ENCODE peak calls at places on chromosome 7, in five cellular contexts. One of them, this sample, is unnamed.

GRCh38 chr7:124403112-124403511 is 362.5 kb downstream of the GPR37 start:
- DNase-seq in K562: no peak
- DNase-seq in HCT116: no peak
- DNase-seq in HepG2: no peak
- DNase-seq in SK-N-SH: no peak
- DNase-seq in this sample: no peak

GRCh38 chr7:85290252-85290651 is 103.4 kb upstream of the SEMA3D start:
- DNase-seq in K562: no peak
- DNase-seq in HCT116: no peak
- DNase-seq in HepG2: no peak
- DNase-seq in SK-N-SH: no peak
- DNase-seq in this sample: no peak

GRCh38 chr7:44286182-44286617 is 39.2 kb downstream of the CAMK2B start:
- DNase-seq in K562: no peak
- DNase-seq in HCT116: no peak
- DNase-seq in HepG2: no peak
- DNase-seq in SK-N-SH: peak; percentile 49
- DNase-seq in this sample: no peak

GRCh38 chr7:132403465-132404110 is 172.7 kb downstream of the PLXNA4 start:
- DNase-seq in K562: no peak
- DNase-seq in HCT116: no peak
- DNase-seq in HepG2: no peak
- DNase-seq in SK-N-SH: no peak
- DNase-seq in this sample: no peak

GRCh38 chr7:2873686-2874551 is 29.8 kb upstream of the GNA12 start:
- DNase-seq in K562: peak; percentile 78
- DNase-seq in HCT116: peak; percentile 81
- DNase-seq in HepG2: no peak
- DNase-seq in SK-N-SH: peak; percentile 43
- DNase-seq in this sample: peak; percentile 57

GRCh38 chr7:134362587-134363483 is 46.1 kb upstream of the SLC35B4 start:
- DNase-seq in K562: no peak
- DNase-seq in HCT116: no peak
- DNase-seq in HepG2: no peak
- DNase-seq in SK-N-SH: no peak
- DNase-seq in this sample: no peak

GRCh38 chr7:32890553-32891045 is 961 bp downstream of the KBTBD2 start:
- DNase-seq in K562: no peak
- DNase-seq in HCT116: peak; percentile 31
- DNase-seq in HepG2: peak; percentile 44
- DNase-seq in SK-N-SH: peak; percentile 47
- DNase-seq in this sample: no peak

GRCh38 chr7:140062528-140063299 is at the start of gene PARP12:
- DNase-seq in K562: peak; percentile 96
- DNase-seq in HCT116: no peak
- DNase-seq in HepG2: peak; percentile 59
- DNase-seq in SK-N-SH: peak; percentile 93
- DNase-seq in this sample: peak; percentile 41

GRCh38 chr7:3730271-3730670 is 429.2 kb downstream of the SDK1 start:
- DNase-seq in K562: no peak
- DNase-seq in HCT116: no peak
- DNase-seq in HepG2: no peak
- DNase-seq in SK-N-SH: no peak
- DNase-seq in this sample: no peak

GRCh38 chr7:144834516-144835165 is 1.2 kb downstream of the TPK1 start:
- DNase-seq in K562: peak; percentile 24
- DNase-seq in HCT116: no peak
- DNase-seq in HepG2: no peak
- DNase-seq in SK-N-SH: peak; percentile 39
- DNase-seq in this sample: no peak

GRCh38 chr7:139741239-139741638 is 36.6 kb downstream of the HIPK2 start:
- DNase-seq in K562: no peak
- DNase-seq in HCT116: no peak
- DNase-seq in HepG2: no peak
- DNase-seq in SK-N-SH: no peak
- DNase-seq in this sample: no peak

GRCh38 chr7:155208681-155209477 is 88.8 kb upstream of the INSIG1 start:
- DNase-seq in K562: no peak
- DNase-seq in HCT116: peak; percentile 35
- DNase-seq in HepG2: no peak
- DNase-seq in SK-N-SH: no peak
- DNase-seq in this sample: no peak

GRCh38 chr7:132203021-132203420 is 373.2 kb downstream of the PLXNA4 start:
- DNase-seq in K562: no peak
- DNase-seq in HCT116: no peak
- DNase-seq in HepG2: no peak
- DNase-seq in SK-N-SH: no peak
- DNase-seq in this sample: no peak

GRCh38 chr7:156566812-156567549 is 73.6 kb upstream of the RNF32 start:
- DNase-seq in K562: no peak
- DNase-seq in HCT116: no peak
- DNase-seq in HepG2: no peak
- DNase-seq in SK-N-SH: no peak
- DNase-seq in this sample: no peak

GRCh38 chr7:151206914-151207313 is 3.4 kb downstream of the H2BK1 start:
- DNase-seq in K562: no peak
- DNase-seq in HCT116: no peak
- DNase-seq in HepG2: no peak
- DNase-seq in SK-N-SH: no peak
- DNase-seq in this sample: no peak

GRCh38 chr7:30971440-30971839 is 7.7 kb downstream of the GHRHR start:
- DNase-seq in K562: no peak
- DNase-seq in HCT116: no peak
- DNase-seq in HepG2: no peak
- DNase-seq in SK-N-SH: peak; percentile 12
- DNase-seq in this sample: no peak

GRCh38 chr7:2484868-2485267 is 8.7 kb upstream of the GRIFIN start:
- DNase-seq in K562: no peak
- DNase-seq in HCT116: no peak
- DNase-seq in HepG2: no peak
- DNase-seq in SK-N-SH: no peak
- DNase-seq in this sample: no peak

GRCh38 chr7:106485031-106485551 is 175.9 kb downstream of the CCDC71L start:
- DNase-seq in K562: no peak
- DNase-seq in HCT116: no peak
- DNase-seq in HepG2: no peak
- DNase-seq in SK-N-SH: no peak
- DNase-seq in this sample: no peak

GRCh38 chr7:155469311-155470185 is 11.6 kb downstream of the EN2 start:
- DNase-seq in K562: no peak
- DNase-seq in HCT116: no peak
- DNase-seq in HepG2: no peak
- DNase-seq in SK-N-SH: peak; percentile 25
- DNase-seq in this sample: no peak

GRCh38 chr7:116588641-116589594 is 64.1 kb downstream of the CAV1 start:
- DNase-seq in K562: peak; percentile 63
- DNase-seq in HCT116: peak; percentile 44
- DNase-seq in HepG2: peak; percentile 40
- DNase-seq in SK-N-SH: peak; percentile 21
- DNase-seq in this sample: peak; percentile 2

GRCh38 chr7:138245682-138246081 is 169.4 kb downstream of the AKR1D1 start:
- DNase-seq in K562: no peak
- DNase-seq in HCT116: no peak
- DNase-seq in HepG2: peak; percentile 97
- DNase-seq in SK-N-SH: no peak
- DNase-seq in this sample: no peak

GRCh38 chr7:51027256-51028127 is 244.8 kb upstream of the GRB10 start:
- DNase-seq in K562: no peak
- DNase-seq in HCT116: no peak
- DNase-seq in HepG2: no peak
- DNase-seq in SK-N-SH: no peak
- DNase-seq in this sample: no peak

GRCh38 chr7:38310601-38311057 is 37.2 kb upstream of the TARP start:
- DNase-seq in K562: no peak
- DNase-seq in HCT116: no peak
- DNase-seq in HepG2: no peak
- DNase-seq in SK-N-SH: peak; percentile 76
- DNase-seq in this sample: no peak

GRCh38 chr7:104908636-104909035 is 105.4 kb upstream of the KMT2E start:
- DNase-seq in K562: no peak
- DNase-seq in HCT116: no peak
- DNase-seq in HepG2: no peak
- DNase-seq in SK-N-SH: no peak
- DNase-seq in this sample: no peak

GRCh38 chr7:84712326-84712725 is 474.5 kb downstream of the SEMA3D start:
- DNase-seq in K562: no peak
- DNase-seq in HCT116: no peak
- DNase-seq in HepG2: no peak
- DNase-seq in SK-N-SH: no peak
- DNase-seq in this sample: no peak

GRCh38 chr7:42084263-42084662 is 152.7 kb downstream of the GLI3 start:
- DNase-seq in K562: no peak
- DNase-seq in HCT116: no peak
- DNase-seq in HepG2: no peak
- DNase-seq in SK-N-SH: no peak
- DNase-seq in this sample: no peak

GRCh38 chr7:158506626-158507025 is 81.0 kb downstream of the PTPRN2 start:
- DNase-seq in K562: no peak
- DNase-seq in HCT116: no peak
- DNase-seq in HepG2: no peak
- DNase-seq in SK-N-SH: no peak
- DNase-seq in this sample: no peak

GRCh38 chr7:40057292-40057691 is 77.1 kb downstream of the MPLKIP start:
- DNase-seq in K562: no peak
- DNase-seq in HCT116: no peak
- DNase-seq in HepG2: no peak
- DNase-seq in SK-N-SH: no peak
- DNase-seq in this sample: no peak

GRCh38 chr7:148540041-148540738 is 50.4 kb upstream of the C7orf33 start:
- DNase-seq in K562: no peak
- DNase-seq in HCT116: peak; percentile 4
- DNase-seq in HepG2: no peak
- DNase-seq in SK-N-SH: peak; percentile 16
- DNase-seq in this sample: peak; percentile 42

GRCh38 chr7:111082351-111082750 is 8.6 kb upstream of the LRRN3 start:
- DNase-seq in K562: no peak
- DNase-seq in HCT116: no peak
- DNase-seq in HepG2: no peak
- DNase-seq in SK-N-SH: no peak
- DNase-seq in this sample: no peak

GRCh38 chr7:92178928-92179373 is at the start of gene LRRD1:
- DNase-seq in K562: peak; percentile 66
- DNase-seq in HCT116: peak; percentile 71
- DNase-seq in HepG2: peak; percentile 83
- DNase-seq in SK-N-SH: peak; percentile 95
- DNase-seq in this sample: no peak

GRCh38 chr7:35467456-35467978 is 213.6 kb upstream of the TBX20 start:
- DNase-seq in K562: no peak
- DNase-seq in HCT116: peak; percentile 4
- DNase-seq in HepG2: no peak
- DNase-seq in SK-N-SH: no peak
- DNase-seq in this sample: no peak

GRCh38 chr7:116097365-116098009 is 66.9 kb upstream of the TFEC start:
- DNase-seq in K562: peak; percentile 20
- DNase-seq in HCT116: peak; percentile 75
- DNase-seq in HepG2: peak; percentile 57
- DNase-seq in SK-N-SH: no peak
- DNase-seq in this sample: no peak

GRCh38 chr7:132446265-132446664 is 130.0 kb downstream of the PLXNA4 start:
- DNase-seq in K562: no peak
- DNase-seq in HCT116: no peak
- DNase-seq in HepG2: no peak
- DNase-seq in SK-N-SH: no peak
- DNase-seq in this sample: no peak

GRCh38 chr7:5218564-5219360 is 28.7 kb downstream of the WIPI2 start:
- DNase-seq in K562: no peak
- DNase-seq in HCT116: no peak
- DNase-seq in HepG2: no peak
- DNase-seq in SK-N-SH: no peak
- DNase-seq in this sample: no peak

GRCh38 chr7:136677456-136678365 is 190.7 kb upstream of the CHRM2 start:
- DNase-seq in K562: no peak
- DNase-seq in HCT116: no peak
- DNase-seq in HepG2: no peak
- DNase-seq in SK-N-SH: no peak
- DNase-seq in this sample: no peak

GRCh38 chr7:24378871-24379608 is 95.0 kb downstream of the NPY start:
- DNase-seq in K562: no peak
- DNase-seq in HCT116: peak; percentile 41
- DNase-seq in HepG2: no peak
- DNase-seq in SK-N-SH: no peak
- DNase-seq in this sample: peak; percentile 80

GRCh38 chr7:19707240-19707639 is 1.6 kb downstream of the POLR1F start:
- DNase-seq in K562: peak; percentile 24
- DNase-seq in HCT116: no peak
- DNase-seq in HepG2: peak; percentile 27
- DNase-seq in SK-N-SH: no peak
- DNase-seq in this sample: no peak
- TF ChIP-seq JUND in K562: no peak
- TF ChIP-seq JUND in HCT116: no peak
- TF ChIP-seq JUND in HepG2: no peak
- TF ChIP-seq JUND in SK-N-SH: no peak
- TF ChIP-seq JUND in this sample: no peak

GRCh38 chr7:102066476-102066875 is 220.2 kb upstream of the SH2B2 start:
- DNase-seq in K562: no peak
- DNase-seq in HCT116: no peak
- DNase-seq in HepG2: no peak
- DNase-seq in SK-N-SH: no peak
- DNase-seq in this sample: no peak
- TF ChIP-seq JUND in K562: no peak
- TF ChIP-seq JUND in HCT116: no peak
- TF ChIP-seq JUND in HepG2: no peak
- TF ChIP-seq JUND in SK-N-SH: no peak
- TF ChIP-seq JUND in this sample: no peak

DNA sequence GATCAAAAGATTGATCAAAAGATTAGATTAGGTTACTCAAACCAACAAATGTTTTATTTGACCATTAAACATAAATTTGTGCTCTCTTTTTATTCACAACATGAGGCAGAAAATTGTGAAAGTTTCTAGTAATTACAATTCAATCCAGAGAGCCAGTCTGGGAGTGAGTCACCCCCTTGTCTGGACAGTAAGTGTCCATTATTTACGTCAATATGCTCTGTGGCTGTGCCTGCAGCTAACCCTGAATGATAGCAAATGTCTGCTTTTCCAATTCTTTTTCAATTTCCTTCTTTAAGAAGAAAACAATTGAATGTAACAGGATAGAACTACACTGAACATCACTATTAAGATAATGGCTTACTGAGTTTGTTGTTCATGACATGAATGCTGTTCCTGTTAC is 27.9 kb downstream of the GNG11 start:
- DNase-seq in K562: no peak
- DNase-seq in HCT116: no peak
- DNase-seq in HepG2: no peak
- DNase-seq in SK-N-SH: peak; percentile 28
- DNase-seq in this sample: no peak
- TF ChIP-seq JUND in K562: no peak
- TF ChIP-seq JUND in HCT116: no peak
- TF ChIP-seq JUND in HepG2: no peak
- TF ChIP-seq JUND in SK-N-SH: peak; percentile 88
- TF ChIP-seq JUND in this sample: no peak

DNA sequence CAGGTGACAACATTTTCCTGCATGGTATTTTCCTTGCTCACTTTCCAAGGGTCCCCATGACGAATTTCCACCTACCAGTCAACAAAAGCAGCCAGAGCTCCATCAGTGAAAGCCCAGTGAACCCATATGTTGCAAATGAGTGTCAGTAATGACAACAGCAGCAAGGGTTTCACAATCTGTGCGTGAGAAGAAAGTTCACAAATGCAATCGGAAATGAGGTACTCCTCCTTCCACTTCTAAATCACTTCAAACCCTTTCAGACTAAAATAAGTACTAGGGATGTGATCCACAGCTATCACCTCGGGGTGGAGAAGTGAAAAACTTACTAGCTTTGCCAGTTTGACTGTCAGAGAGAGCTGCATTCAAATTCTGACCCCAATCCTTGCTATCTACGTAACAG is 55.6 kb upstream of the BET1 start:
- DNase-seq in K562: no peak
- DNase-seq in HCT116: no peak
- DNase-seq in HepG2: no peak
- DNase-seq in SK-N-SH: no peak
- DNase-seq in this sample: no peak
- TF ChIP-seq JUND in K562: no peak
- TF ChIP-seq JUND in HCT116: no peak
- TF ChIP-seq JUND in HepG2: no peak
- TF ChIP-seq JUND in SK-N-SH: no peak
- TF ChIP-seq JUND in this sample: no peak

This sample was measured in T47D.